ENCODE peak calls at places on chromosomes 6 and 20, in five cellular contexts. O is A549, S is IMR-90, L is GM12878, Q is H1. J is an unnamed sample.
A peak's percentile ranks its signal among the peaks of the same experiment; 100 is the strongest.

GRCh38 chr6:152130441-152130840 is 323.0 kb downstream of the ESR1 start:
- DNase-seq in S (no peak), Q (no peak), O (no peak), L (no peak), J (no peak)

GRCh38 chr20:17998446-17998845 is 29.6 kb downstream of the MGME1 start:
- DNase-seq in O (no peak), L (no peak), Q (no peak), S (no peak), J (no peak)

GRCh38 chr6:56026461-56027180 is 151.2 kb upstream of the BMP5 start:
- DNase-seq in L (no peak), S (no peak), Q (no peak), O (no peak), J (no peak)

GRCh38 chr6:103367212-103367611 is 1492.5 kb downstream of the HACE1 start:
- DNase-seq in O (no peak), Q (no peak), L (no peak), S (no peak), J (no peak)

GRCh38 chr6:80625405-80625804 is 518.9 kb downstream of the BCKDHB start:
- DNase-seq in S (no peak), O (no peak), L (no peak), Q (no peak), J (no peak)

GRCh38 chr6:46465294-46466165 is 25.7 kb downstream of the RCAN2 start:
- DNase-seq in O (no peak), L (no peak), Q (no peak), S (peak; percentile 22), J (no peak)

GRCh38 chr6:87907521-87907920 is 140.1 kb upstream of the SPACA1 start:
- DNase-seq in S (peak; percentile 2), O (no peak), Q (no peak), L (peak; percentile 63), J (no peak)

GRCh38 chr6:4459032-4459431 is 317.2 kb upstream of the CDYL start:
- DNase-seq in S (peak; percentile 94), Q (no peak), L (no peak), O (peak; percentile 21), J (no peak)

GRCh38 chr6:103995571-103995970 is 864.1 kb downstream of the HACE1 start:
- DNase-seq in S (no peak), L (no peak), O (no peak), Q (no peak), J (no peak)

GRCh38 chr20:52859156-52859887 is 112.8 kb upstream of the TSHZ2 start:
- DNase-seq in O (no peak), S (no peak), Q (no peak), L (no peak), J (peak; percentile 58)

GRCh38 chr20:54267510-54268003 is 59.7 kb downstream of the PFDN4 start:
- DNase-seq in Q (no peak), O (no peak), S (peak; percentile 6), L (no peak), J (no peak)

GRCh38 chr6:106556368-106556960 is 72.8 kb downstream of the RTN4IP1 start:
- DNase-seq in Q (no peak), L (no peak), S (peak; percentile 47), O (no peak), J (no peak)

GRCh38 chr6:16669227-16669626 is 92.0 kb downstream of the ATXN1 start:
- DNase-seq in S (peak; percentile 65), Q (no peak), O (no peak), L (no peak), J (no peak)

GRCh38 chr20:45919951-45920794 is 8.2 kb upstream of the PLTP start:
- DNase-seq in O (no peak), S (peak; percentile 75), L (no peak), Q (no peak), J (peak; percentile 65)

GRCh38 chr6:36442671-36443497 is at the start of the genes KCTD20 and PXT1:
- DNase-seq in S (peak; percentile 88), O (peak; percentile 75), Q (peak; percentile 81), L (peak; percentile 48), J (peak; percentile 94)
- TF ChIP-seq RFX5 in S (no peak), O (no peak), Q (no peak), L (peak; percentile 18), J (no peak)

DNA sequence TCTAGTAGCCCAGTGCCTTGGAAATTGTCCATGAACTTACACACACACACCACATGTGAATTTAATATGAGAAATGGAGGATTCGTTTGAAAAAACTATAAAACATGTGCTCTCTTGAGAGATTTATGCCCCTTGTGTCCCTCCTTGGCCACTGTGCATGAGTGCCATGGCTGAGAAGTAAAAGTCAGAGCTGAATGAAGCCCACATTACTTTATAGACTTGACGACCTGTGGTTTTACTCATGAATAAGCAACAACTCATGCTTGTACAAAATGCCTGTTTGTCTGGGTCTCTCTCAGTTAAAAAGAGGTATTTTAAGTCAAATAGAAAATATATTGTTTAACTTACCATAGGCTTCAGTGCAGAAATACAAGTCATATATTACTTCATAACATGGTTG is 102.7 kb downstream of the KCNQ5 start:
- DNase-seq in Q (no peak), O (no peak), L (peak; percentile 58), S (no peak), J (no peak)
- TF ChIP-seq RFX5 in Q (no peak), O (no peak), L (no peak), S (no peak), J (no peak)

GRCh38 chr6:119308048-119308570 is 41.5 kb downstream of the MAN1A1 start:
- DNase-seq in Q (no peak), L (no peak), S (peak; percentile 84), O (no peak), J (no peak)
- TF ChIP-seq RFX5 in Q (no peak), L (no peak), S (no peak), O (no peak), J (no peak)

GRCh38 chr6:158850807-158851115 is 31.6 kb upstream of the EZR start:
- DNase-seq in S (peak; percentile 28), O (no peak), Q (no peak), L (no peak), J (no peak)

GRCh38 chr6:158847012-158847529 is 27.9 kb upstream of the EZR start:
- DNase-seq in L (no peak), Q (no peak), S (no peak), O (no peak), J (no peak)

GRCh38 chr6:158849899-158850806 is 31.0 kb upstream of the EZR start:
- DNase-seq in L (no peak), S (peak; percentile 97), Q (no peak), O (peak; percentile 87), J (no peak)

GRCh38 chr6:158847786-158848185 is 28.6 kb upstream of the EZR start:
- DNase-seq in L (no peak), O (no peak), S (no peak), Q (no peak), J (no peak)

DNA sequence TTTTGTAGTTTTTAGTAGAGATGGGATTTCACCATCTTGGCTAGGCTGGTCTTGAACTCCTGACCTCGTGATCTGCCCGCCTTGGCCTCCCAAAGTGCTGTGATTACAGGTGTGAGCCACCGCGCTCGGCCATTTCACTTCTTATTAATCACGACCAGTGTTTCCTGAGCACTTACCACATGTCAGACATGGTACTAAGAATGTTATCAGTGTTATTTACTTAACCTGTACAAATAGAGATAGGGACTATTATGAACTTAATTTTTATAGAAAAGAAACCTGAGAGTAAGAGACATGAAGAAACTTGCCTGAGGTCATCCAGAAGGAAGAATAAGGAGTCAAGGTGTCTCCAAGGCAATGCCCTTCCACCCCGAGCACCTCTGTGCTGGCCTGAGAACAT is 29.3 kb upstream of the EZR start:
- DNase-seq in L (no peak), O (no peak), Q (no peak), S (no peak), J (no peak)
- TF ChIP-seq RFX5 in L (no peak), O (no peak), Q (no peak), S (no peak), J (no peak)

J was measured in SK-N-SH.